ENCODE peak calls at places on chromosomes 5 and 9, in ten cellular contexts. C is sigmoid colon, S is stomach, F is SK-N-SH, U is K562, Q is prostate gland, E is Panc1, Y is GM23338, Z is spleen, B is transverse colon. H is an unnamed sample. For H3K4me1, the result is how much of the 10 kb centered on the place peaks cover.

GRCh38 chr5:149429839-149430721 is 51.0 kb upstream of the IL17B start:
- DNase-seq in C (peak), S (no peak), F (no peak), U (peak), Q (no peak), E (no peak), Y (peak), Z (peak), B (no peak), H (peak)

GRCh38 chr9:1050125-1050895 is at the start of gene DMRT2:
- DNase-seq in C (peak), S (peak), F (peak), U (peak), Q (peak), E (no peak), Y (peak), Z (no peak), B (peak), H (peak)

GRCh38 chr5:76601470-76601869 is 21.7 kb downstream of the F2RL2 start:
- DNase-seq in C (no peak), S (no peak), F (peak), U (peak), Q (peak), E (no peak), Y (peak), Z (no peak), B (no peak), H (no peak)

GRCh38 chr5:143207563-143208364 is 195.7 kb downstream of the NR3C1 start:
- DNase-seq in C (no peak), S (no peak), F (no peak), U (peak), Q (no peak), E (no peak), Y (no peak), Z (no peak), B (no peak), H (no peak)

GRCh38 chr5:173574983-173575382 is 41.5 kb downstream of the BOD1 start:
- DNase-seq in C (no peak), S (no peak), F (no peak), U (no peak), Q (no peak), E (no peak), Y (peak), Z (no peak), B (no peak), H (no peak)

GRCh38 chr5:88979717-88980116 is 96.7 kb upstream of the MEF2C start:
- DNase-seq in C (no peak), S (no peak), F (no peak), U (no peak), Q (no peak), E (no peak), Y (no peak), Z (no peak), B (no peak), H (no peak)

GRCh38 chr5:38590846-38591245 is 34.4 kb upstream of the LIFR start:
- DNase-seq in C (no peak), S (no peak), F (no peak), U (no peak), Q (no peak), E (no peak), Y (no peak), Z (no peak), B (no peak), H (no peak)

GRCh38 chr5:65925601-65926275 is 637 bp upstream of the ERBIN start:
- DNase-seq in C (peak), S (peak), F (peak), U (peak), Q (peak), E (no peak), Y (peak), Z (peak), B (peak), H (peak)

GRCh38 chr9:132584616-132585560 is 2.5 kb downstream of the BARHL1 start:
- DNase-seq in C (no peak), S (no peak), F (no peak), U (no peak), Q (no peak), E (no peak), Y (peak), Z (no peak), B (no peak), H (no peak)

GRCh38 chr9:108671156-108671555 is 184.6 kb downstream of the ACTL7B start:
- DNase-seq in C (no peak), S (no peak), F (no peak), U (peak), Q (no peak), E (no peak), Y (peak), Z (no peak), B (no peak), H (no peak)

GRCh38 chr5:1281038-1281882 is 13.6 kb downstream of the TERT start:
- DNase-seq in C (peak), S (no peak), F (no peak), U (no peak), Q (no peak), E (no peak), Y (no peak), Z (peak), B (no peak), H (no peak)

GRCh38 chr5:9283021-9283420 is 262.9 kb downstream of the SEMA5A start:
- DNase-seq in C (no peak), S (no peak), F (no peak), U (no peak), Q (no peak), E (no peak), Y (no peak), Z (no peak), B (no peak), H (no peak)

GRCh38 chr5:66897355-66897754 is 299.2 kb downstream of the CD180 start:
- DNase-seq in C (no peak), S (no peak), F (peak), U (no peak), Q (no peak), E (no peak), Y (no peak), Z (no peak), B (no peak), H (no peak)

GRCh38 chr9:77015291-77016048 is 4.0 kb upstream of the FOXB2 start:
- DNase-seq in C (no peak), S (no peak), F (peak), U (no peak), Q (no peak), E (no peak), Y (peak), Z (no peak), B (no peak), H (no peak)

GRCh38 chr9:109769250-109769649 is 10.7 kb upstream of the PALM2AKAP2 start:
- DNase-seq in C (no peak), S (no peak), F (no peak), U (no peak), Q (no peak), E (no peak), Y (no peak), Z (no peak), B (no peak), H (no peak)

GRCh38 chr5:155017610-155018009 is 4.1 kb downstream of the KIF4B start:
- DNase-seq in C (no peak), S (no peak), F (no peak), U (no peak), Q (no peak), E (no peak), Y (no peak), Z (no peak), B (no peak), H (no peak)

GRCh38 chr5:4027335-4027734 is 431.7 kb downstream of the IRX1 start:
- DNase-seq in C (no peak), S (no peak), F (no peak), U (no peak), Q (no peak), E (no peak), Y (no peak), Z (no peak), B (no peak), H (no peak)

GRCh38 chr5:16983022-16983639 is 47.0 kb upstream of the MYO10 start:
- DNase-seq in C (no peak), S (no peak), F (no peak), U (no peak), Q (no peak), E (no peak), Y (no peak), Z (no peak), B (no peak), H (no peak)

GRCh38 chr5:163696270-163696887 is 191.0 kb downstream of the MAT2B start:
- DNase-seq in C (no peak), S (no peak), F (peak), U (no peak), Q (peak), E (peak), Y (peak), Z (no peak), B (peak), H (no peak)

GRCh38 chr9:96150324-96151023 is 151.5 kb downstream of the HSD17B3 start:
- DNase-seq in C (peak), S (peak), F (no peak), U (no peak), Q (no peak), E (no peak), Y (no peak), Z (no peak), B (peak), H (no peak)

GRCh38 chr5:137129906-137130680 is 369.0 kb downstream of the SPOCK1 start:
- DNase-seq in C (no peak), S (no peak), F (no peak), U (no peak), Q (no peak), E (no peak), Y (no peak), Z (no peak), B (no peak), H (no peak)

GRCh38 chr5:16160706-16161105 is 18.9 kb downstream of the MARCHF11 start:
- DNase-seq in C (no peak), S (no peak), F (no peak), U (peak), Q (no peak), E (peak), Y (peak), Z (no peak), B (no peak), H (no peak)

GRCh38 chr5:116880150-116880549 is 305.5 kb upstream of the SEMA6A start:
- DNase-seq in C (no peak), S (no peak), F (no peak), U (no peak), Q (no peak), E (no peak), Y (no peak), Z (no peak), B (no peak), H (no peak)

GRCh38 chr5:32604800-32605765 is 19.7 kb downstream of the SUB1 start:
- DNase-seq in C (no peak), S (no peak), F (no peak), U (no peak), Q (no peak), E (no peak), Y (no peak), Z (no peak), B (no peak), H (no peak)

GRCh38 chr5:95995947-95996489 is 34.4 kb upstream of the ELL2 start:
- DNase-seq in C (no peak), S (no peak), F (no peak), U (no peak), Q (no peak), E (no peak), Y (peak), Z (no peak), B (no peak), H (no peak)

GRCh38 chr5:68395844-68396523 is 180.4 kb downstream of the PIK3R1 start:
- DNase-seq in C (no peak), S (peak), F (no peak), U (no peak), Q (peak), E (no peak), Y (no peak), Z (no peak), B (peak), H (no peak)

GRCh38 chr5:157599565-157599964 is 24.0 kb upstream of the ADAM19 start:
- DNase-seq in C (no peak), S (no peak), F (no peak), U (no peak), Q (no peak), E (no peak), Y (no peak), Z (no peak), B (no peak), H (no peak)

GRCh38 chr5:60830581-60831127 is 13.4 kb downstream of the ELOVL7 start:
- DNase-seq in C (no peak), S (no peak), F (no peak), U (no peak), Q (no peak), E (no peak), Y (no peak), Z (no peak), B (no peak), H (no peak)

GRCh38 chr5:57768771-57769170 is 286.2 kb upstream of the ACTBL2 start:
- DNase-seq in C (no peak), S (no peak), F (no peak), U (no peak), Q (no peak), E (no peak), Y (no peak), Z (no peak), B (no peak), H (no peak)

GRCh38 chr9:34500623-34501267 is 22.0 kb downstream of the ENHO start:
- DNase-seq in C (no peak), S (peak), F (peak), U (peak), Q (peak), E (peak), Y (peak), Z (no peak), B (peak), H (peak)

GRCh38 chr9:90455316-90455715 is 187.3 kb downstream of the DIRAS2 start:
- DNase-seq in C (no peak), S (no peak), F (no peak), U (no peak), Q (no peak), E (no peak), Y (no peak), Z (no peak), B (no peak), H (no peak)

GRCh38 chr5:88116396-88116795 is 152.2 kb downstream of the TMEM161B start:
- DNase-seq in C (no peak), S (no peak), F (no peak), U (no peak), Q (no peak), E (no peak), Y (no peak), Z (no peak), B (no peak), H (no peak)

DNA sequence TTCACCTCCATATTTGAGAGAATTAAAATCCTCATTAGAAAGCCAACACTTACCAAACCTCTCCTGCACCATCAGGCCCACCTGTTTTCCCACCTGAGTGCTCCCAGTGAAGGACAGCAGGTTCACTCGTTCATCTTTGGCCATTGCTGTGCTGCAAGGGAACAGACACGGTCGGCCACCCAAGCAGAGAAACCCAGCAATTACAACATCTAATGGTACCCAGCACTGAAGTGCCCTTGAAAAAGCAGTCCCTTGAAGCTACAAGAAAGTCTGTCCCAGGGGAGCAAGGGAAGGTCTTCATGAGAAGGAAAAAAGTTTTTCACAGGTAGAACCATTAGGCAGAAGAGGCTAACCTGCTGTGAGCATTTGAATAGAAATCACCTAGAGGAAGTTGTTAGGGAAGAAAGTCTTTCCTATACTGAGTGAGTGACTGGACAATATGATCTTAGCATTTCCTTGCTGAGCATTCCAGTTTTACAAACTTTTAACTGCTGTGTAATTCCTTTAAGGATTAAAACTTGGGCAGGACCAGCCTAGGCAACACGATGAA is 26.7 kb downstream of the ALDH7A1 start:
- DNase-seq in C (no peak), S (peak), F (no peak), U (no peak), Q (no peak), E (no peak), Y (peak), Z (no peak), B (no peak), H (no peak)
- H3K4me1 ChIP-seq in C (under half), S (under half), F (under half), U (under half), Q (under half), E (under half), Y (under half), Z (under half), B (under half), H (under half)

DNA sequence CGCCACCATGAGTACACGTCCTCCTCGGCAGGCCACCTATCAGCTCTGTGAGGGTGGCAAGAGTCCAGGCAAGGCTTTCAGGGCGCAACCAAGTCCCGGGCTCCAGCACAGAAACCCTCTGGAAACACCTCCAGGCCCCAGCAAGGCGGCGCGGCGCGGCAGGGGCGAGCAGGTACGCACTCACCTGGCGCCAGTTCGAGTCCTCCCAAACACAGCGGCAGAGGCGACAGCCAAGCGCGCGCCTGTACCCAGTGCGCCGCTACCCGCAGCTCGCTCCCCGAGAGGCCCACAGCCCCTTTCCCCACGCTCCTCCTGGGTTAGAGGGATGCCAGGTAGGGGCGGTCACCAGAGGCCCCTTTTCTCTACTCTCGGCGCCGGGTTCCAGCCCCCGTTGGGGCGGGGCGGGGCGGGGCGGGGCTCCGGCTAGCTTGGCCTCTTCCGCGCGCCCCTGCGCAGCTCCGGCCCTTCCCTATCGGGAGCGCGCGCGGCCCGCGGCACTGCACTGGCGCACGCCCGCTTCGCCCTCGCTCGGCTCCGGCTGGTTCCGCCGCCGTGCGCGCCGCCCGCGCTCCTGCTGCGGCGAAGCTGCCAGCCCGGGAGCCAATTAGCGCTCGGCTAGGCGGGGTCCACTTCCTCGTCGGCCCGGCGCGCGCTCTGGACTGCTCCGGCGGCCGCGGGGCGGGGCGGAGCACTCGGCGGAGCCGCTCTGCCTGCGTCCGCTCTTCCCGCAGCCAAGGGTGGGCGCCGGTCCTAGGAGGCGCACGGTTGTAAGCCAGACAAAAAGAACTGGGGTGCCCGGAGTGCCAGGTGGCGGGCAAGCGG is at the start of the genes NMRK1 and OSTF1:
- DNase-seq in C (peak), S (peak), F (peak), U (peak), Q (peak), E (no peak), Y (peak), Z (peak), B (peak), H (peak)
- TF ChIP-seq POLR2AphosphoS5 in C (peak), S (peak), F (no peak), U (peak), Q (peak), E (no peak), Y (peak), Z (peak), B (peak), H (peak)

DNA sequence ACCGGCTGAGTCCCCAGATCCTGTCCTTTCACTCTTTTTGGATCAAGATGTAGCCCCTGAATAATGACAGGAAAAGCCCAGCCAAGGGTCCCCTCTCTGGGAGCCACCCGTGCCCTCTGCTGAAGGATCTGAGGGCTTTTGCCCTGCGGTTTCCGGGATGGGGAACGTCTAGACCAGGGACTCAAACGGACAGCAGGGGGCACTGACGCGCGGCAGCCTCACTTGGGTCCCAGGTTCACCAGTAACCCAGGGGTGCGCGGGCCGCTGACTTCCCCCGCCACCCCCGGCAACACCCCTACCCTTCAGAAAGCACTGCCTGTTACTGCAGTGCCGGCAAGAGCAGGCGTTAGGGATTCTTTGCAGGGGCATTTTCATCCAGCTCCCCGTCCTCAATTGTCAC is 98.7 kb upstream of the FCN2 start:
- DNase-seq in C (no peak), S (no peak), F (peak), U (peak), Q (no peak), E (no peak), Y (peak), Z (no peak), B (no peak), H (no peak)
- TF ChIP-seq CTCF in C (peak), S (no peak), F (peak), U (peak), Q (no peak), E (no peak), Y (peak), Z (peak), B (no peak), H (no peak)

GRCh38 chr9:134335095-134335489 is 8.8 kb downstream of the RXRA start:
- DNase-seq in C (no peak), S (no peak), F (no peak), U (no peak), Q (no peak), E (no peak), Y (no peak), Z (no peak), B (no peak), H (no peak)

GRCh38 chr9:134337469-134337868 is 11.2 kb downstream of the RXRA start:
- DNase-seq in C (no peak), S (no peak), F (no peak), U (no peak), Q (no peak), E (no peak), Y (no peak), Z (no peak), B (no peak), H (no peak)

GRCh38 chr9:134336924-134337323 is 10.7 kb downstream of the RXRA start:
- DNase-seq in C (no peak), S (no peak), F (no peak), U (no peak), Q (no peak), E (no peak), Y (no peak), Z (no peak), B (no peak), H (no peak)

GRCh38 chr9:134335490-134336173 is 9.4 kb downstream of the RXRA start:
- DNase-seq in C (no peak), S (peak), F (no peak), U (no peak), Q (no peak), E (no peak), Y (no peak), Z (no peak), B (peak), H (no peak)

GRCh38 chr9:134336174-134336705 is 10.0 kb downstream of the RXRA start:
- DNase-seq in C (no peak), S (no peak), F (no peak), U (no peak), Q (no peak), E (no peak), Y (no peak), Z (no peak), B (peak), H (no peak)
- H3K4me1 ChIP-seq in C (under half), S (half or more), F (half or more), U (under half), Q (under half), E (under half), Y (under half), Z (half or more), B (half or more), H (under half)